ENCODE peak calls at places on chromosome 22, in seven cellular contexts. X is K562, B is SK-N-SH, T is GM12878, M is GM12892, A is HepG2, O is H1. H is an unnamed sample.

GRCh38 chr22:17724678-17725464 is 49.4 kb downstream of the BID start:
- DNase-seq in X (peak; percentile 30), B (no peak), T (no peak), M (no peak), A (no peak), O (no peak), H (no peak)

GRCh38 chr22:48348855-48349254 is 1478.8 kb downstream of the BRD1 start:
- DNase-seq in X (no peak), B (no peak), T (no peak), M (no peak), A (no peak), O (no peak), H (no peak)

GRCh38 chr22:35978889-35979288 is 49.7 kb downstream of the RBFOX2 start:
- DNase-seq in X (no peak), B (no peak), T (no peak), M (no peak), A (no peak), O (no peak), H (no peak)

GRCh38 chr22:41127447-41127846 is 35.1 kb downstream of the EP300 start:
- DNase-seq in X (no peak), B (no peak), T (no peak), M (no peak), A (no peak), O (no peak), H (no peak)

GRCh38 chr22:24578355-24579241 is 14.3 kb downstream of the LRRC75B start:
- DNase-seq in X (no peak), B (no peak), T (no peak), M (no peak), A (peak; percentile 98), O (no peak), H (no peak)

GRCh38 chr22:28953976-28954880 is 70.9 kb downstream of the ZNRF3 start:
- DNase-seq in X (no peak), B (no peak), T (no peak), M (no peak), A (no peak), O (no peak), H (no peak)

GRCh38 chr22:17410576-17410975 is 41.3 kb downstream of the CECR2 start:
- DNase-seq in X (no peak), B (no peak), T (no peak), M (no peak), A (no peak), O (no peak), H (no peak)

GRCh38 chr22:37109242-37109917 is at the start of gene TMPRSS6:
- DNase-seq in X (no peak), B (no peak), T (no peak), M (no peak), A (peak; percentile 70), O (no peak), H (no peak)

GRCh38 chr22:39820266-39820665 is 73.3 kb downstream of the ENTHD1 start:
- DNase-seq in X (peak; percentile 52), B (no peak), T (no peak), M (no peak), A (no peak), O (no peak), H (no peak)

GRCh38 chr22:45268167-45268957 is 16.4 kb upstream of the UPK3A start:
- DNase-seq in X (no peak), B (peak; percentile 94), T (no peak), M (no peak), A (no peak), O (peak; percentile 91), H (no peak)
- TF ChIP-seq TAF1 in X (no peak), B (no peak), T (no peak), M (no peak), A (no peak), O (no peak), H (no peak)

GRCh38 chr22:38352436-38352835 is 35.2 kb upstream of the CSNK1E start:
- DNase-seq in X (no peak), B (no peak), T (no peak), M (no peak), A (no peak), O (no peak), H (no peak)

GRCh38 chr22:38350444-38351359 is 33.5 kb upstream of the CSNK1E start:
- DNase-seq in X (no peak), B (no peak), T (no peak), M (no peak), A (no peak), O (no peak), H (no peak)

GRCh38 chr22:38353142-38353629 is 36.0 kb upstream of the CSNK1E start:
- DNase-seq in X (peak; percentile 74), B (peak; percentile 88), T (no peak), M (peak; percentile 85), A (no peak), O (peak; percentile 38), H (peak; percentile 88)

GRCh38 chr22:38353701-38354100 is 36.5 kb upstream of the CSNK1E start:
- DNase-seq in X (no peak), B (no peak), T (no peak), M (no peak), A (no peak), O (no peak), H (no peak)

GRCh38 chr22:38355275-38355674 is 38.0 kb upstream of the CSNK1E start:
- DNase-seq in X (no peak), B (no peak), T (no peak), M (no peak), A (no peak), O (no peak), H (no peak)
- TF ChIP-seq TAF1 in X (no peak), B (no peak), T (no peak), M (no peak), A (no peak), O (no peak), H (no peak)

GRCh38 chr22:45170001-45170466 is 6.3 kb downstream of the NUP50 start:
- DNase-seq in X (peak; percentile 78), B (no peak), T (no peak), M (no peak), A (no peak), O (no peak), H (no peak)
- TF ChIP-seq TAF1 in X (no peak), B (no peak), T (no peak), M (no peak), A (no peak), O (no peak), H (no peak)

GRCh38 chr22:49657275-49657973 is 170.2 kb downstream of the BRD1 start:
- DNase-seq in X (peak; percentile 92), B (no peak), T (peak; percentile 67), M (peak; percentile 63), A (no peak), O (no peak), H (peak; percentile 64)
- TF ChIP-seq TAF1 in X (peak; percentile 60), B (no peak), T (peak; percentile 29), M (no peak), A (no peak), O (no peak), H (no peak)

H was measured in GM12891.